ENCODE peak calls at places on chromosomes 6 and 20, in six cellular contexts. X is NCI-H69; L is endothelial cell; F is stimulated activated CD4-positive, alpha-beta T cell treated with anti-CD3 and anti-CD28 coated beads, Interleukin-15, amount 100 ng/mL, for 24 hours; P is RKO; S is adrenal gland. E is an unnamed sample.
A peak's percentile ranks its signal among the peaks of the same experiment; 100 is the strongest.

GRCh38 chr6:162442675-162443074 is 284.9 kb downstream of the PRKN start:
- DNase-seq in X (peak; percentile 85), L (peak; percentile 56), F (no peak), P (no peak), S (peak; percentile 10), E (no peak)

GRCh38 chr6:159691963-159692287 is 1.1 kb downstream of the SOD2 start:
- DNase-seq in X (peak; percentile 25), L (no peak), F (no peak), P (no peak), S (no peak), E (no peak)

GRCh38 chr6:130969807-130970491 is 93.1 kb downstream of the EPB41L2 start:
- DNase-seq in X (no peak), L (no peak), F (no peak), P (no peak), S (peak; percentile 13), E (no peak)

GRCh38 chr20:10476319-10476724 is 41.2 kb downstream of the SLX4IP start:
- DNase-seq in X (no peak), L (no peak), F (no peak), P (peak; percentile 21), S (no peak), E (no peak)

GRCh38 chr6:6545616-6546317 is 42.8 kb upstream of the LY86 start:
- DNase-seq in X (no peak), L (no peak), F (no peak), P (no peak), S (no peak), E (no peak)

GRCh38 chr20:47320990-47321805 is 35.3 kb downstream of the ZMYND8 start:
- DNase-seq in X (peak; percentile 91), L (no peak), F (no peak), P (no peak), S (no peak), E (no peak)

GRCh38 chr6:11085758-11086435 is 7.7 kb upstream of the SMIM13 start:
- DNase-seq in X (no peak), L (no peak), F (no peak), P (no peak), S (no peak), E (no peak)

GRCh38 chr20:35954907-35955251 is 577 bp upstream of the SCAND1 start:
- DNase-seq in X (peak; percentile 79), L (no peak), F (peak; percentile 45), P (peak; percentile 80), S (no peak), E (peak; percentile 74)

GRCh38 chr20:24918579-24919566 is 30.2 kb upstream of the CST7 start:
- DNase-seq in X (peak; percentile 13), L (no peak), F (no peak), P (no peak), S (no peak), E (no peak)

GRCh38 chr6:131787955-131788712 is 19.7 kb upstream of the ENPP1 start:
- DNase-seq in X (no peak), L (no peak), F (no peak), P (peak; percentile 3), S (no peak), E (no peak)

GRCh38 chr20:23178806-23179205 is 92.7 kb upstream of the CD93 start:
- DNase-seq in X (no peak), L (peak; percentile 69), F (no peak), P (no peak), S (no peak), E (no peak)

GRCh38 chr20:51164732-51165530 is 142.0 kb upstream of the KCNG1 start:
- DNase-seq in X (no peak), L (no peak), F (no peak), P (no peak), S (no peak), E (no peak)

GRCh38 chr6:15623282-15624116 is 39.3 kb downstream of the DTNBP1 start:
- DNase-seq in X (peak; percentile 66), L (no peak), F (no peak), P (peak; percentile 48), S (no peak), E (no peak)

GRCh38 chr6:152098683-152099082 is 291.2 kb downstream of the ESR1 start:
- DNase-seq in X (no peak), L (no peak), F (no peak), P (no peak), S (no peak), E (no peak)

GRCh38 chr6:112912351-112913101 is 565.4 kb downstream of the RFPL4B start:
- DNase-seq in X (no peak), L (no peak), F (no peak), P (no peak), S (no peak), E (no peak)

GRCh38 chr6:160513836-160514235 is 150.2 kb downstream of the LPA start:
- DNase-seq in X (no peak), L (no peak), F (no peak), P (no peak), S (no peak), E (no peak)

GRCh38 chr6:136069119-136069518 is 181.0 kb downstream of the MTFR2 start:
- DNase-seq in X (no peak), L (no peak), F (no peak), P (peak; percentile 3), S (no peak), E (no peak)

GRCh38 chr20:64224344-64225165 is 31.0 kb upstream of the PCMTD2 start:
- DNase-seq in X (no peak), L (no peak), F (no peak), P (peak; percentile 81), S (no peak), E (no peak)

GRCh38 chr6:5260111-5260620 is 584 bp downstream of the LYRM4 start:
- DNase-seq in X (peak; percentile 83), L (peak; percentile 58), F (peak; percentile 80), P (peak; percentile 78), S (peak; percentile 64), E (no peak)

GRCh38 chr6:80170433-80170832 is 64.0 kb downstream of the BCKDHB start:
- DNase-seq in X (no peak), L (no peak), F (no peak), P (no peak), S (no peak), E (no peak)

GRCh38 chr6:169675011-169675410 is 26.8 kb downstream of the WDR27 start:
- DNase-seq in X (no peak), L (no peak), F (no peak), P (no peak), S (no peak), E (no peak)

GRCh38 chr6:116409756-116410155 is 39.0 kb downstream of the DSE start:
- DNase-seq in X (no peak), L (no peak), F (no peak), P (no peak), S (no peak), E (no peak)

GRCh38 chr6:56292505-56293181 is 45.3 kb upstream of the COL21A1 start:
- DNase-seq in X (peak; percentile 83), L (peak; percentile 44), F (peak; percentile 3), P (peak; percentile 67), S (peak; percentile 35), E (no peak)

GRCh38 chr6:150320450-150320849 is 48.4 kb upstream of the IYD start:
- DNase-seq in X (no peak), L (no peak), F (no peak), P (no peak), S (peak; percentile 12), E (no peak)

E was measured in ascending aorta.